ENCODE peak calls at places on chromosomes 16 and 17, in six cellular contexts. S is stimulated activated CD4-positive, alpha-beta T cell treated with anti-CD3 and anti-CD28 coated beads, Interleukin-2, amount 100 ng/mL, for 24 hours; U is OCI-M1; O is activated CD8-positive, alpha-beta memory T cell treated with anti-CD3 and anti-CD28 coated beads, Interleukin-2, amount 50 U/mL, for 4 hours; T is activated CD4-positive, alpha-beta memory T cell treated with anti-CD3 and anti-CD28 coated beads, Interleukin-2, amount 10 ng/mL, durations not matched to agents 7 days and 5 days; D is NCI-H1694 treated with DMSO at 0.1 percent for 48 hours. F is an unnamed sample.

GRCh38 chr16:58638148-58639036 is 8.8 kb upstream of the CNOT1 start:
- DNase-seq in D (peak), T (no peak), O (no peak), S (no peak), U (peak), F (no peak)

GRCh38 chr16:68257906-68258800 is 6.2 kb upstream of the SLC7A6 start:
- DNase-seq in U (no peak), T (no peak), O (no peak), S (no peak), D (no peak), F (no peak)

GRCh38 chr16:62225675-62226074 is 189.4 kb upstream of the CDH8 start:
- DNase-seq in T (peak), S (peak), O (no peak), U (peak), D (peak), F (peak)

GRCh38 chr17:44916781-44917241 is 1.5 kb upstream of the GFAP start:
- DNase-seq in S (no peak), T (no peak), O (no peak), D (no peak), U (no peak), F (no peak)

GRCh38 chr16:27838536-27839175 is 224.9 kb downstream of the GSG1L start:
- DNase-seq in D (no peak), O (no peak), T (no peak), U (no peak), S (no peak), F (no peak)

GRCh38 chr16:49488740-49489525 is 115.3 kb downstream of the C16orf78 start:
- DNase-seq in T (no peak), S (no peak), D (no peak), O (no peak), U (no peak), F (no peak)

GRCh38 chr17:9765302-9765701 is 26.1 kb downstream of the DHRS7C start:
- DNase-seq in D (no peak), S (no peak), T (no peak), O (no peak), U (no peak), F (no peak)

GRCh38 chr17:14004927-14005630 is 64.2 kb upstream of the COX10 start:
- DNase-seq in D (no peak), O (no peak), T (no peak), U (peak), S (no peak), F (no peak)

GRCh38 chr17:56629450-56630187 is 36.1 kb downstream of the NOG start:
- DNase-seq in T (no peak), U (peak), O (no peak), D (peak), S (no peak), F (peak)

GRCh38 chr17:40953876-40954275 is 12.9 kb downstream of the KRT39 start:
- DNase-seq in O (no peak), D (no peak), T (no peak), S (no peak), U (no peak), F (no peak)

GRCh38 chr17:48995871-48996695 is 1.1 kb upstream of the IGF2BP1 start:
- DNase-seq in S (no peak), D (no peak), O (peak), T (no peak), U (peak), F (no peak)

GRCh38 chr17:73956595-73957465 is 246.6 kb upstream of the RPL38 start:
- DNase-seq in T (peak), S (peak), D (peak), U (peak), O (peak), F (peak)

GRCh38 chr17:43018008-43018853 is 4.0 kb downstream of the VAT1 start:
- DNase-seq in D (no peak), T (peak), S (no peak), O (no peak), U (no peak), F (peak)

GRCh38 chr17:40190197-40191021 is 13.1 kb downstream of the RAPGEFL1 start:
- DNase-seq in U (no peak), D (peak), O (peak), S (peak), T (peak), F (no peak)

GRCh38 chr16:82043680-82044584 is 8.9 kb downstream of the HSD17B2 start:
- DNase-seq in O (no peak), T (no peak), U (no peak), D (no peak), S (no peak), F (no peak)

GRCh38 chr16:48525201-48526057 is 84.6 kb downstream of the N4BP1 start:
- DNase-seq in S (no peak), T (no peak), O (no peak), U (no peak), D (no peak), F (no peak)

GRCh38 chr17:64377769-64378282 is 12.8 kb downstream of the PECAM1 start:
- DNase-seq in T (no peak), U (no peak), O (no peak), D (peak), S (no peak), F (no peak)

GRCh38 chr17:67415291-67415690 is 38.2 kb downstream of the PITPNC1 start:
- DNase-seq in O (no peak), D (no peak), S (no peak), U (no peak), T (no peak), F (no peak)

GRCh38 chr17:76353004-76353598 is 615 bp downstream of the PRPSAP1 start:
- DNase-seq in O (peak), S (peak), T (peak), U (peak), D (no peak), F (no peak)

GRCh38 chr16:17846030-17846429 is 375.3 kb upstream of the XYLT1 start:
- DNase-seq in S (no peak), T (no peak), U (no peak), O (no peak), D (no peak), F (no peak)

GRCh38 chr16:74626741-74627416 is 20.0 kb upstream of the GLG1 start:
- DNase-seq in O (no peak), T (no peak), S (no peak), U (no peak), D (no peak), F (no peak)

GRCh38 chr17:82668631-82669099 is 20.4 kb upstream of the WDR45B start:
- DNase-seq in S (peak), D (peak), O (peak), U (peak), T (peak), F (no peak)

GRCh38 chr16:10738231-10739077 is 5.2 kb upstream of the NUBP1 start:
- DNase-seq in S (peak), O (no peak), U (peak), T (peak), D (no peak), F (no peak)

GRCh38 chr17:61786088-61786487 is 77.2 kb downstream of the BRIP1 start:
- DNase-seq in O (no peak), D (no peak), S (no peak), T (no peak), U (no peak), F (no peak)

GRCh38 chr17:60766778-60767190 is 89.1 kb downstream of the BCAS3 start:
- DNase-seq in U (no peak), S (no peak), D (no peak), O (no peak), T (peak), F (no peak)

GRCh38 chr17:7022791-7023571 is at the start of gene BCL6B:
- DNase-seq in U (no peak), O (no peak), T (no peak), D (no peak), S (no peak), F (no peak)

F was measured in DND-41.